ENCODE peak calls at places on chromosomes 1 and 21, in ten cellular contexts. B is NCI-H2029; O is HT-29; T is aorta; I is brain microvascular endothelial cell; M is A172; R is activated T-cell treated with anti-CD3 and anti-CD28 coated beads, Interleukin-2, amount 50 U/mL, for 72 hours; S is T-helper 9 cell; Q is HEK293T; P is EL. J is an unnamed sample.

GRCh38 chr21:26814374-26814773 is 30.8 kb downstream of the ADAMTS1 start:
- DNase-seq in S (no peak), P (no peak), I (no peak), M (no peak), R (no peak), Q (no peak), T (no peak), O (no peak), B (no peak), J (no peak)

GRCh38 chr1:143699731-143700130 is 272.1 kb downstream of the FAM72C start:
- DNase-seq in I (no peak), S (no peak), P (no peak), B (no peak), T (no peak), R (peak; percentile 5), M (no peak), O (no peak), Q (no peak), J (no peak)

GRCh38 chr1:41696381-41696780 is 211.9 kb upstream of the EDN2 start:
- DNase-seq in T (no peak), Q (no peak), R (no peak), S (no peak), I (no peak), M (no peak), P (no peak), B (no peak), O (no peak), J (no peak)

GRCh38 chr1:25922064-25922632 is 15.9 kb upstream of the STMN1 start:
- DNase-seq in O (no peak), S (no peak), T (no peak), Q (no peak), R (no peak), B (no peak), P (no peak), I (no peak), M (no peak), J (no peak)

GRCh38 chr1:28058971-28059878 is 29.2 kb downstream of the EYA3 start:
- DNase-seq in R (no peak), O (no peak), Q (no peak), B (no peak), M (no peak), T (no peak), S (no peak), I (no peak), P (no peak), J (no peak)

GRCh38 chr1:95321516-95321915 is 87.5 kb downstream of the RWDD3 start:
- DNase-seq in P (no peak), M (no peak), S (no peak), Q (no peak), I (no peak), B (peak; percentile 15), O (no peak), R (no peak), T (no peak), J (no peak)

GRCh38 chr1:156931553-156931952 is 11.1 kb downstream of the LRRC71 start:
- DNase-seq in O (no peak), B (no peak), T (peak; percentile 44), Q (no peak), R (no peak), S (no peak), P (no peak), I (no peak), M (no peak), J (no peak)

GRCh38 chr1:59393211-59394180 is 96.6 kb downstream of the FGGY start:
- DNase-seq in M (no peak), Q (peak; percentile 61), B (peak; percentile 98), I (peak; percentile 78), S (no peak), O (no peak), T (peak; percentile 89), P (no peak), R (no peak), J (peak; percentile 54)

GRCh38 chr1:228314658-228315483 is 91.8 kb downstream of the TRIM11 start:
- DNase-seq in Q (no peak), B (no peak), S (no peak), T (peak; percentile 68), M (no peak), P (no peak), O (no peak), I (no peak), R (no peak), J (no peak)

GRCh38 chr1:3577711-3578432 is 33.4 kb downstream of the MEGF6 start:
- DNase-seq in O (no peak), M (no peak), I (peak; percentile 47), P (no peak), Q (no peak), B (no peak), R (no peak), T (no peak), S (no peak), J (peak; percentile 33)

GRCh38 chr1:55233149-55233777 is 18.1 kb upstream of the USP24 start:
- DNase-seq in B (no peak), M (peak; percentile 32), P (peak; percentile 39), R (no peak), S (no peak), Q (no peak), I (no peak), O (peak; percentile 33), T (no peak), J (peak; percentile 37)

GRCh38 chr1:228411548-228412430 is 4.9 kb downstream of the TRIM17 start:
- DNase-seq in T (peak; percentile 61), O (no peak), Q (no peak), I (no peak), P (no peak), M (no peak), S (no peak), R (no peak), B (no peak), J (no peak)

J was measured in HT1080.